ENCODE peak calls at places on chromosomes 1 and 21, in six cellular contexts. One of them, this sample, is unnamed. For H3K4me1, the result is how much of the 10 kb centered on the place peaks cover.

GRCh38 chr1:17746920-17747319 is 8.2 kb upstream of the ACTL8 start:
- DNase-seq in H9: no peak
- DNase-seq in SJSA1: no peak
- DNase-seq in A549: no peak
- DNase-seq in heart right ventricle: no peak
- DNase-seq in astrocyte: no peak
- DNase-seq in this sample: no peak

GRCh38 chr1:53477626-53478025 is 18.4 kb downstream of the DMRTB1 start:
- DNase-seq in H9: peak
- DNase-seq in SJSA1: no peak
- DNase-seq in A549: no peak
- DNase-seq in heart right ventricle: no peak
- DNase-seq in astrocyte: no peak
- DNase-seq in this sample: no peak

GRCh38 chr1:156477526-156478249 is 22.9 kb downstream of the MEF2D start:
- DNase-seq in H9: no peak
- DNase-seq in SJSA1: no peak
- DNase-seq in A549: no peak
- DNase-seq in heart right ventricle: no peak
- DNase-seq in astrocyte: no peak
- DNase-seq in this sample: no peak

GRCh38 chr1:25800538-25801377 is 765 bp downstream of the SELENON start:
- DNase-seq in H9: no peak
- DNase-seq in SJSA1: peak
- DNase-seq in A549: no peak
- DNase-seq in heart right ventricle: no peak
- DNase-seq in astrocyte: no peak
- DNase-seq in this sample: no peak

GRCh38 chr1:72285074-72285425 is 2.7 kb upstream of the NEGR1 start:
- DNase-seq in H9: no peak
- DNase-seq in SJSA1: peak
- DNase-seq in A549: no peak
- DNase-seq in heart right ventricle: no peak
- DNase-seq in astrocyte: no peak
- DNase-seq in this sample: no peak

GRCh38 chr1:16233431-16233830 is 3.6 kb downstream of the CPLANE2 start:
- DNase-seq in H9: no peak
- DNase-seq in SJSA1: no peak
- DNase-seq in A549: no peak
- DNase-seq in heart right ventricle: no peak
- DNase-seq in astrocyte: no peak
- DNase-seq in this sample: no peak

GRCh38 chr1:198599749-198600148 is 39.1 kb upstream of the PTPRC start:
- DNase-seq in H9: no peak
- DNase-seq in SJSA1: no peak
- DNase-seq in A549: no peak
- DNase-seq in heart right ventricle: no peak
- DNase-seq in astrocyte: no peak
- DNase-seq in this sample: no peak

GRCh38 chr1:218971166-218971565 is 202.5 kb upstream of the LYPLAL1 start:
- DNase-seq in H9: no peak
- DNase-seq in SJSA1: no peak
- DNase-seq in A549: no peak
- DNase-seq in heart right ventricle: no peak
- DNase-seq in astrocyte: no peak
- DNase-seq in this sample: no peak

GRCh38 chr1:201009967-201010645 is 13.4 kb downstream of the KIF21B start:
- DNase-seq in H9: peak
- DNase-seq in SJSA1: no peak
- DNase-seq in A549: no peak
- DNase-seq in heart right ventricle: no peak
- DNase-seq in astrocyte: no peak
- DNase-seq in this sample: no peak

GRCh38 chr1:235074335-235075120 is 54.1 kb downstream of the TOMM20 start:
- DNase-seq in H9: no peak
- DNase-seq in SJSA1: peak
- DNase-seq in A549: peak
- DNase-seq in heart right ventricle: peak
- DNase-seq in astrocyte: peak
- DNase-seq in this sample: no peak

GRCh38 chr21:15449556-15449955 is 280.2 kb upstream of the USP25 start:
- DNase-seq in H9: no peak
- DNase-seq in SJSA1: no peak
- DNase-seq in A549: no peak
- DNase-seq in heart right ventricle: no peak
- DNase-seq in astrocyte: no peak
- DNase-seq in this sample: no peak

GRCh38 chr1:177863776-177864175 is 106.1 kb downstream of the SEC16B start:
- DNase-seq in H9: no peak
- DNase-seq in SJSA1: no peak
- DNase-seq in A549: no peak
- DNase-seq in heart right ventricle: no peak
- DNase-seq in astrocyte: peak
- DNase-seq in this sample: no peak

GRCh38 chr1:235832011-235832410 is 34.7 kb downstream of the LYST start:
- DNase-seq in H9: no peak
- DNase-seq in SJSA1: no peak
- DNase-seq in A549: no peak
- DNase-seq in heart right ventricle: no peak
- DNase-seq in astrocyte: no peak
- DNase-seq in this sample: no peak

GRCh38 chr1:113677250-113678158 is 81.8 kb downstream of the PHTF1 start:
- DNase-seq in H9: no peak
- DNase-seq in SJSA1: no peak
- DNase-seq in A549: peak
- DNase-seq in heart right ventricle: peak
- DNase-seq in astrocyte: peak
- DNase-seq in this sample: peak

GRCh38 chr1:237042467-237042891 is 495 bp downstream of the RYR2 start:
- DNase-seq in H9: no peak
- DNase-seq in SJSA1: no peak
- DNase-seq in A549: no peak
- DNase-seq in heart right ventricle: no peak
- DNase-seq in astrocyte: no peak
- DNase-seq in this sample: no peak

GRCh38 chr21:44530903-44531605 is 8.9 kb downstream of the KRTAP10-1 start:
- DNase-seq in H9: peak
- DNase-seq in SJSA1: no peak
- DNase-seq in A549: no peak
- DNase-seq in heart right ventricle: no peak
- DNase-seq in astrocyte: no peak
- DNase-seq in this sample: no peak

GRCh38 chr1:85663382-85663781 is 44.9 kb downstream of the ZNHIT6 start:
- DNase-seq in H9: no peak
- DNase-seq in SJSA1: no peak
- DNase-seq in A549: no peak
- DNase-seq in heart right ventricle: no peak
- DNase-seq in astrocyte: no peak
- DNase-seq in this sample: no peak

GRCh38 chr1:152328801-152329391 is 3.9 kb upstream of the FLG start:
- DNase-seq in H9: no peak
- DNase-seq in SJSA1: no peak
- DNase-seq in A549: no peak
- DNase-seq in heart right ventricle: no peak
- DNase-seq in astrocyte: peak
- DNase-seq in this sample: no peak

GRCh38 chr1:50610563-50610962 is 187.3 kb upstream of the DMRTA2 start:
- DNase-seq in H9: no peak
- DNase-seq in SJSA1: no peak
- DNase-seq in A549: no peak
- DNase-seq in heart right ventricle: no peak
- DNase-seq in astrocyte: no peak
- DNase-seq in this sample: no peak

DNA sequence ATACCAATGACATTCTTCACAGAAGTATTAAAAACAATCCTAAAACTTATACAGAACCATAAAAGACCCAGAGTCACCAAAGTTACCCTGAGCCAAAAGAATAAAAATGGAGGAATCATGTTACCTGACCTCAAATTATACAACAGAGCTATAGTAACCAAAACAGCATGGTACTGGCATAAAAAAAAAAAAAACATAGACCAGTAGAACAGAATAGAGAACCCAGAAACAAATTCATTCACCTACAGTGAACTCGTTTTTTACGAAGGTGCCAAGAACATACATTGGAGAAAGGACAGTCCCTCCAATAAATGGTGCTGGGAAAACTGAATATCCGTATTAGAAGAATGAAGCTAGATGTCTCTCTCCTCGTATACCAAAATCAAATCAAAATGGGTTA is 2.6 kb upstream of the GNG5 start:
- DNase-seq in H9: no peak
- DNase-seq in SJSA1: no peak
- DNase-seq in A549: no peak
- DNase-seq in heart right ventricle: no peak
- DNase-seq in astrocyte: no peak
- DNase-seq in this sample: no peak
- H3K4me1 ChIP-seq in H9: under half
- H3K4me1 ChIP-seq in SJSA1: under half
- H3K4me1 ChIP-seq in A549: under half
- H3K4me1 ChIP-seq in heart right ventricle: under half
- H3K4me1 ChIP-seq in astrocyte: under half
- H3K4me1 ChIP-seq in this sample: under half

GRCh38 chr1:150763631-150764223 is 1.9 kb downstream of the CTSS start:
- DNase-seq in H9: no peak
- DNase-seq in SJSA1: no peak
- DNase-seq in A549: no peak
- DNase-seq in heart right ventricle: no peak
- DNase-seq in astrocyte: no peak
- DNase-seq in this sample: no peak

GRCh38 chr1:150760003-150760402 is 5.6 kb downstream of the CTSS start:
- DNase-seq in H9: no peak
- DNase-seq in SJSA1: no peak
- DNase-seq in A549: no peak
- DNase-seq in heart right ventricle: no peak
- DNase-seq in astrocyte: no peak
- DNase-seq in this sample: no peak

GRCh38 chr1:150763018-150763417 is 2.6 kb downstream of the CTSS start:
- DNase-seq in H9: no peak
- DNase-seq in SJSA1: no peak
- DNase-seq in A549: no peak
- DNase-seq in heart right ventricle: no peak
- DNase-seq in astrocyte: no peak
- DNase-seq in this sample: no peak

GRCh38 chr1:150764617-150765090 is 924 bp downstream of the CTSS start:
- DNase-seq in H9: no peak
- DNase-seq in SJSA1: no peak
- DNase-seq in A549: peak
- DNase-seq in heart right ventricle: no peak
- DNase-seq in astrocyte: peak
- DNase-seq in this sample: no peak

DNA sequence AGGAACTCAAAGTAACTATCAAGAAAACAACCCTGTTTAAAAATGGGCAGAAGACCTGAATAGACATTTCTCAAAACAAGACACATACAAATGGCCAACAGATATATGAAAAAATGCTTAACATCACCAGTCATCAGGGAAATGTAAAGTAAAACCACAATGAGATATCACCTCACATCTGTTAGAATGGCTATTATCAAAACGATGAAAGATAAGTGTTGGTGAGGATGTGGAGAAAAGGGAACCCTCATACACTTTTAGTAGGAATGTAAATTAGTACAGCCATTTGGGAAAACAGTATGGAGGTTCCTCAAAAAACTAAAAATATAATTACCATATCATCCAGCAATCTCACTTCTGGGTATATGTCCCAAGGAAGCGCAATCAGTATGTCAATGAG is 3.0 kb downstream of the CTSS start:
- DNase-seq in H9: no peak
- DNase-seq in SJSA1: no peak
- DNase-seq in A549: no peak
- DNase-seq in heart right ventricle: no peak
- DNase-seq in astrocyte: no peak
- DNase-seq in this sample: no peak
- H3K4me1 ChIP-seq in H9: under half
- H3K4me1 ChIP-seq in SJSA1: under half
- H3K4me1 ChIP-seq in A549: under half
- H3K4me1 ChIP-seq in heart right ventricle: under half
- H3K4me1 ChIP-seq in astrocyte: under half
- H3K4me1 ChIP-seq in this sample: under half

DNA sequence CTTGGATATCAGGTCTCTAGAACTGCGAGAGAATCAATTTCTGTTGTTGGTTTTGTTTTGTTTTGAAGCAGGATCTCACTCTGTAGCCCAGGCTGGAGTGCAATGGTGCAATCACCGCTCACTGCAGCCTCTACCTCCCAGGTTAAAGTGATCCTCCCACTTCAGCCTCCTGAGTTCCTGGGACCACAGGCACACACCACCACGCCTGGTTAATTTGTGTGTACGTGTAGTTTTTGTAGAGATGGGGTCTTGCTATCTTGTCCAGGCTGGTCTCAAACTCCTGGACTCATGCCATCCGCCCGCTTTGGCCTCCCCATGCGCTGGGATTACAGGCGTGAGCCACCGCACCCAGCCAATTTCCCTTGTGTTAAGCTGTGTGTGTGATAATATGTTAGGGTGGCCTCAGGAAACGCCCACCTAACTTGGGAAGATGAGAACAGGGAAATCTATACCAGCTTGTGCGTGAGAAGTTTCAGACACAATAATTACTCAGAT is 109.6 kb downstream of the SIK1 start:
- DNase-seq in H9: no peak
- DNase-seq in SJSA1: no peak
- DNase-seq in A549: no peak
- DNase-seq in heart right ventricle: no peak
- DNase-seq in astrocyte: no peak
- DNase-seq in this sample: no peak
- H3K4me1 ChIP-seq in H9: under half
- H3K4me1 ChIP-seq in SJSA1: under half
- H3K4me1 ChIP-seq in A549: under half
- H3K4me1 ChIP-seq in heart right ventricle: under half
- H3K4me1 ChIP-seq in astrocyte: under half
- H3K4me1 ChIP-seq in this sample: under half

DNA sequence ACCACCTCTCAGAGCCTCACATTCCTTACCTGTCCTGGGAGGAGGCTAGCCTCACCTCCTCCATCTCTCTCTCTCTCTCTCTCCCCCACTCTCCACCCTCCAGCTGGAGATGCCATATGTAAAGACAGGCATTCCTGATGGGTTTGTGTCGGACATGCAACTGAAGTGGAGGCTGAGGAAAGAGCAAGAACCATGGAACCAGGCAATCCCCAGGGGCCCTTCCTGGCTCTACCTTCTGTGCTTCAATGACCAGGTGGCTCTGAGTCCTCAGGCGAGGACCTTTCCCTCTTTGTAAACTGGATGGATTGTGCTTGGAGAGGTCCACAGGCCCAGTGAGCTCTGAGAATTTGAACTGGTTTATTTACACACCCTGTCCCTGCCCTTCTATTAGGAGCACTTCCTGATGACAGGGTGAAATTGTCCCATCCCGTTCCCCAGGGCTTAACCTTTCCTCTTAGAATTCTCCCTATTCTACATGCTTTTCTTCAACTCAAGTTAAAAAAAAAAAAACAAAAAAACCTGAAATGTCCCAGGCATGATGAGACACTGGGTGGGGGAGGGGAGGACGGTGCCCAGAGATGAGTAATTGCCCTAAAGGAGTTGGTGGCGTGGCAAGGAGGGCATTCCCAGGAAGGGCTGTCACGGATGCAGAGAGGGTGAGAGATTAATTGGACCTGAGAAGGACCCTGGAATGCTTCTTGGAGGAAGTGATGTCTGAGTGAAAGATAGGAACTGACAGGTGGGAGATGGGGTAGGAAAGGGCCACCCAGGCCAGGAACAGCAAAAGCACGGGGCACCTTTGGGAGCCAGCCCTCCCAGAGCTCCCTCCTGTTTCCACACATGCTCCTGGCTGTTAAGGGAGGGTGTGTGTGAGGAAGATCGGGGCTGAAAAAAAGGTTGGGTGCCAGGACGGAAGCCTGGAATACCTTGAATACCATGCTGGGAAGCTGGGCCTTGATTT is 50.2 kb upstream of the WASF2 start:
- DNase-seq in H9: no peak
- DNase-seq in SJSA1: peak
- DNase-seq in A549: peak
- DNase-seq in heart right ventricle: no peak
- DNase-seq in astrocyte: no peak
- DNase-seq in this sample: peak
- H3K4me1 ChIP-seq in H9: under half
- H3K4me1 ChIP-seq in SJSA1: half or more
- H3K4me1 ChIP-seq in A549: half or more
- H3K4me1 ChIP-seq in heart right ventricle: half or more
- H3K4me1 ChIP-seq in astrocyte: half or more
- H3K4me1 ChIP-seq in this sample: half or more